ENCODE peak calls at places on chromosome 14, in four cellular contexts. M, P, H and Z are unnamed samples.

GRCh38 chr14:29927596-29928341 is at the start of gene PRKD1:
- DNase-seq in M (no peak), P (peak; percentile 67), H (peak; percentile 86), Z (peak; percentile 60)

GRCh38 chr14:102188187-102188586 is 48.5 kb downstream of the WDR20 start:
- DNase-seq in M (no peak), P (no peak), H (no peak), Z (no peak)

GRCh38 chr14:82872494-82872893 is 1338.8 kb upstream of the SEL1L start:
- DNase-seq in M (no peak), P (no peak), H (no peak), Z (no peak)

GRCh38 chr14:70059545-70059944 is 129.2 kb downstream of the SLC8A3 start:
- DNase-seq in M (no peak), P (no peak), H (no peak), Z (no peak)

GRCh38 chr14:76564471-76565119 is 188.7 kb downstream of the ESRRB start:
- DNase-seq in M (no peak), P (no peak), H (no peak), Z (no peak)

GRCh38 chr14:59294662-59294992 is 106.2 kb downstream of the DAAM1 start:
- DNase-seq in M (peak; percentile 62), P (no peak), H (no peak), Z (no peak)

GRCh38 chr14:24060443-24060842 is 8.6 kb downstream of the CARMIL3 start:
- DNase-seq in M (no peak), P (no peak), H (peak; percentile 40), Z (no peak)

GRCh38 chr14:102795060-102795925 is 18.0 kb downstream of the TRAF3 start:
- DNase-seq in M (peak; percentile 70), P (no peak), H (no peak), Z (peak; percentile 75)

GRCh38 chr14:93712838-93713724 is 75.2 kb downstream of the PRIMA1 start:
- DNase-seq in M (no peak), P (peak; percentile 61), H (no peak), Z (no peak)

GRCh38 chr14:88166616-88167015 is 156.5 kb downstream of the KCNK10 start:
- DNase-seq in M (no peak), P (no peak), H (no peak), Z (no peak)

GRCh38 chr14:75126679-75127473 is at the start of gene NEK9:
- DNase-seq in M (no peak), P (peak; percentile 80), H (peak; percentile 94), Z (peak; percentile 92)

GRCh38 chr14:80003138-80003537 is 208.2 kb downstream of the DIO2 start:
- DNase-seq in M (peak; percentile 2), P (no peak), H (no peak), Z (no peak)